ENCODE peak calls at places on chromosome 15, in five cellular contexts. X, P, Z, M and N are unnamed samples.

GRCh38 chr15:63136742-63137141 is 15.1 kb downstream of the LACTB start:
- DNase-seq in X (no peak), P (peak; percentile 57), Z (no peak), M (no peak), N (no peak)

GRCh38 chr15:52068004-52068403 is 44.6 kb downstream of the BCL2L10 start:
- DNase-seq in X (no peak), P (peak; percentile 40), Z (no peak), M (peak; percentile 36), N (no peak)

GRCh38 chr15:70094690-70095311 is 2.9 kb downstream of the TLE3 start:
- DNase-seq in X (no peak), P (peak; percentile 51), Z (peak; percentile 44), M (no peak), N (no peak)

GRCh38 chr15:78308422-78309021 is 9.1 kb upstream of the SKIC8 start:
- DNase-seq in X (peak; percentile 35), P (peak; percentile 80), Z (no peak), M (peak; percentile 58), N (peak; percentile 90)

GRCh38 chr15:56629133-56629532 is 104.2 kb downstream of the ZNF280D start:
- DNase-seq in X (no peak), P (peak; percentile 21), Z (no peak), M (no peak), N (no peak)

GRCh38 chr15:55715355-55716076 is 27.4 kb downstream of the PRTG start:
- DNase-seq in X (no peak), P (peak; percentile 56), Z (no peak), M (no peak), N (no peak)

GRCh38 chr15:85692873-85693272 is 101.9 kb downstream of the KLHL25 start:
- DNase-seq in X (no peak), P (no peak), Z (no peak), M (no peak), N (no peak)

GRCh38 chr15:47288794-47289193 is 428.5 kb upstream of the SEMA6D start:
- DNase-seq in X (no peak), P (no peak), Z (no peak), M (no peak), N (no peak)

GRCh38 chr15:42138411-42138810 is 18.0 kb downstream of the PLA2G4F start:
- DNase-seq in X (no peak), P (no peak), Z (peak; percentile 50), M (no peak), N (peak; percentile 20)

GRCh38 chr15:83436513-83437158 is 10.5 kb upstream of the SH3GL3 start:
- DNase-seq in X (no peak), P (peak; percentile 86), Z (no peak), M (peak; percentile 63), N (no peak)

GRCh38 chr15:40908095-40908494 is 13.8 kb downstream of the VPS18 start:
- DNase-seq in X (no peak), P (no peak), Z (no peak), M (no peak), N (no peak)

GRCh38 chr15:92903588-92903955 is 3.4 kb downstream of the CHD2 start:
- DNase-seq in X (no peak), P (no peak), Z (no peak), M (no peak), N (no peak)

GRCh38 chr15:33211409-33211808 is 16.9 kb upstream of the FMN1 start:
- DNase-seq in X (peak; percentile 73), P (peak; percentile 31), Z (no peak), M (peak; percentile 11), N (no peak)

GRCh38 chr15:68629519-68630204 is 50.9 kb downstream of the CORO2B start:
- DNase-seq in X (no peak), P (no peak), Z (no peak), M (no peak), N (no peak)

GRCh38 chr15:65870889-65871533 is 1.7 kb downstream of the RAB11A start:
- DNase-seq in X (no peak), P (peak; percentile 87), Z (no peak), M (peak; percentile 55), N (no peak)

GRCh38 chr15:85587707-85588441 is 206.9 kb downstream of the KLHL25 start:
- DNase-seq in X (no peak), P (peak; percentile 79), Z (no peak), M (peak; percentile 56), N (no peak)

GRCh38 chr15:31344824-31345605 is 18.4 kb downstream of the KLF13 start:
- DNase-seq in X (no peak), P (no peak), Z (peak; percentile 81), M (peak; percentile 35), N (no peak)

GRCh38 chr15:98776607-98777281 is 128.4 kb downstream of the IGF1R start:
- DNase-seq in X (no peak), P (peak; percentile 96), Z (no peak), M (peak; percentile 85), N (no peak)

GRCh38 chr15:66188464-66188863 is 65.1 kb downstream of the MEGF11 start:
- DNase-seq in X (no peak), P (no peak), Z (no peak), M (no peak), N (peak; percentile 51)

GRCh38 chr15:56832125-56832524 is 86.3 kb upstream of the TCF12 start:
- DNase-seq in X (no peak), P (no peak), Z (no peak), M (peak; percentile 60), N (no peak)

GRCh38 chr15:33500432-33500831 is 189.7 kb downstream of the RYR3 start:
- DNase-seq in X (peak; percentile 68), P (no peak), Z (no peak), M (no peak), N (no peak)

GRCh38 chr15:25947336-25948080 is 84.4 kb upstream of the ATP10A start:
- DNase-seq in X (peak; percentile 8), P (no peak), Z (no peak), M (peak; percentile 29), N (no peak)

GRCh38 chr15:72685301-72685924 is 569 bp downstream of the HIGD2B start:
- DNase-seq in X (no peak), P (no peak), Z (no peak), M (no peak), N (no peak)

GRCh38 chr15:75718326-75718725 is 5.7 kb upstream of the CSPG4 start:
- DNase-seq in X (no peak), P (peak; percentile 59), Z (no peak), M (peak; percentile 77), N (no peak)

GRCh38 chr15:92909131-92909781 is 9.1 kb downstream of the CHD2 start:
- DNase-seq in X (no peak), P (peak; percentile 69), Z (no peak), M (peak; percentile 77), N (no peak)

GRCh38 chr15:30933293-30933692 is 29.6 kb downstream of the FAN1 start:
- DNase-seq in X (no peak), P (no peak), Z (no peak), M (no peak), N (no peak)

GRCh38 chr15:101068961-101069734 is 150.0 kb downstream of the LRRK1 start:
- DNase-seq in X (no peak), P (peak; percentile 74), Z (peak; percentile 76), M (peak; percentile 31), N (no peak)

GRCh38 chr15:66294157-66294931 is 976 bp downstream of the DIS3L start:
- DNase-seq in X (no peak), P (peak; percentile 81), Z (no peak), M (peak; percentile 92), N (no peak)

GRCh38 chr15:52858388-52859176 is 68.4 kb upstream of the ONECUT1 start:
- DNase-seq in X (no peak), P (no peak), Z (no peak), M (no peak), N (no peak)

GRCh38 chr15:81341351-81341750 is 17.4 kb upstream of the STARD5 start:
- DNase-seq in X (no peak), P (no peak), Z (no peak), M (no peak), N (no peak)